ENCODE peak calls at places on chromosomes 12 and 14, in eight cellular contexts. C is amygdala, T is progenitor cell of endocrine pancreas, O is RPMI7951, J is adrenal gland, B is GM13977, K is left ventricle myocardium inferior, U is nucleus accumbens. N is an unnamed sample.

GRCh38 chr12:113061061-113061694 is 4.6 kb downstream of the DTX1 start:
- DNase-seq in T (no peak), K (no peak), B (no peak), J (no peak), O (no peak), C (no peak), U (no peak), N (no peak)

GRCh38 chr12:111334393-111334915 is 34.4 kb downstream of the PHETA1 start:
- DNase-seq in U (no peak), J (no peak), C (no peak), T (no peak), K (no peak), B (no peak), O (no peak), N (no peak)

GRCh38 chr14:71856199-71856919 is 75.9 kb upstream of the RGS6 start:
- DNase-seq in K (no peak), T (no peak), O (peak), B (no peak), J (no peak), U (no peak), C (no peak), N (no peak)

GRCh38 chr14:77266336-77266735 is 4.7 kb downstream of the NGB start:
- DNase-seq in J (no peak), U (no peak), O (no peak), C (no peak), B (no peak), K (no peak), T (no peak), N (no peak)

GRCh38 chr14:60789656-60790055 is 55.1 kb downstream of the MNAT1 start:
- DNase-seq in J (no peak), T (no peak), K (no peak), C (no peak), O (no peak), U (no peak), B (no peak), N (no peak)

GRCh38 chr12:30877110-30877875 is 49.3 kb upstream of the TSPAN11 start:
- DNase-seq in B (no peak), C (no peak), O (no peak), T (no peak), J (no peak), K (no peak), U (no peak), N (peak)

GRCh38 chr12:102806110-102806509 is 110.9 kb downstream of the PAH start:
- DNase-seq in O (no peak), T (no peak), B (no peak), J (no peak), K (no peak), C (no peak), U (no peak), N (no peak)

GRCh38 chr12:76685246-76685678 is 78.7 kb upstream of the ZDHHC17 start:
- DNase-seq in U (no peak), T (no peak), B (no peak), K (peak), C (no peak), J (no peak), O (peak), N (peak)

GRCh38 chr12:60494249-60494648 is 898.4 kb downstream of the SLC16A7 start:
- DNase-seq in K (no peak), C (no peak), T (no peak), B (peak), O (peak), U (no peak), J (no peak), N (peak)

GRCh38 chr14:49881296-49882006 is 11.4 kb upstream of the ARF6 start:
- DNase-seq in U (no peak), O (no peak), K (no peak), C (no peak), T (no peak), B (no peak), J (no peak), N (no peak)

GRCh38 chr12:89918172-89918880 is 209.7 kb upstream of the ATP2B1 start:
- DNase-seq in U (no peak), K (no peak), C (no peak), T (no peak), B (no peak), O (no peak), J (no peak), N (no peak)

GRCh38 chr14:93729993-93730392 is 58.3 kb downstream of the PRIMA1 start:
- DNase-seq in C (no peak), T (no peak), J (no peak), K (no peak), B (no peak), O (peak), U (no peak), N (peak)

N was measured in head of caudate nucleus.